ENCODE peak calls at places on chromosome 3, in nine cellular contexts. Q is RWPE1; J is WTC11; T is T-helper 2 cell; I is activated T-cell treated with anti-CD3 and anti-CD28 coated beads, Interleukin-2, amount 50 U/mL, for 24 hours; R is NCI-H510A; C is endothelial cell; G is activated naive CD4-positive, alpha-beta T cell; E is midbrain. F is an unnamed sample.

GRCh38 chr3:84547971-84548970 is 410.5 kb upstream of the CADM2 start:
- DNase-seq in Q (peak), J (peak), T (peak), I (no peak), R (no peak), C (peak), G (no peak), E (peak), F (peak)

GRCh38 chr3:159669024-159669476 is 319.6 kb upstream of the IL12A start:
- DNase-seq in Q (no peak), J (no peak), T (peak), I (no peak), R (no peak), C (no peak), G (no peak), E (no peak), F (no peak)

GRCh38 chr3:169241928-169242751 is 421.4 kb downstream of the MECOM start:
- DNase-seq in Q (peak), J (peak), T (no peak), I (no peak), R (no peak), C (peak), G (no peak), E (no peak), F (peak)

GRCh38 chr3:40078590-40078989 is 230.9 kb upstream of the EIF1B start:
- DNase-seq in Q (no peak), J (no peak), T (no peak), I (no peak), R (no peak), C (no peak), G (no peak), E (no peak), F (no peak)

GRCh38 chr3:105944721-105945120 is 75.9 kb upstream of the CBLB start:
- DNase-seq in Q (peak), J (no peak), T (no peak), I (no peak), R (no peak), C (no peak), G (no peak), E (no peak), F (no peak)

GRCh38 chr3:42732829-42733459 is 30.3 kb upstream of the HHATL start:
- DNase-seq in Q (no peak), J (no peak), T (no peak), I (no peak), R (no peak), C (peak), G (no peak), E (peak), F (peak)

GRCh38 chr3:172246107-172246870 is 202.0 kb downstream of the GHSR start:
- DNase-seq in Q (no peak), J (no peak), T (no peak), I (no peak), R (no peak), C (no peak), G (no peak), E (no peak), F (no peak)

GRCh38 chr3:154427685-154428291 is 2.2 kb downstream of the GPR149 start:
- DNase-seq in Q (no peak), J (peak), T (no peak), I (no peak), R (no peak), C (peak), G (no peak), E (no peak), F (no peak)

GRCh38 chr3:141373768-141374526 is 5.6 kb downstream of the ZBTB38 start:
- DNase-seq in Q (peak), J (no peak), T (no peak), I (no peak), R (no peak), C (no peak), G (no peak), E (no peak), F (no peak)

GRCh38 chr3:11373645-11374044 is 101.4 kb downstream of the ATG7 start:
- DNase-seq in Q (no peak), J (no peak), T (no peak), I (no peak), R (no peak), C (no peak), G (no peak), E (no peak), F (no peak)

GRCh38 chr3:180264479-180264878 is 227.7 kb upstream of the PEX5L start:
- DNase-seq in Q (no peak), J (no peak), T (no peak), I (no peak), R (no peak), C (no peak), G (no peak), E (no peak), F (no peak)

GRCh38 chr3:100634493-100635272 is 25.3 kb downstream of the ADGRG7 start:
- DNase-seq in Q (peak), J (no peak), T (peak), I (peak), R (no peak), C (peak), G (no peak), E (no peak), F (no peak)

GRCh38 chr3:196193738-196194541 is 17.3 kb downstream of the ZDHHC19 start:
- DNase-seq in Q (no peak), J (no peak), T (no peak), I (no peak), R (no peak), C (no peak), G (no peak), E (no peak), F (no peak)

GRCh38 chr3:61985020-61985419 is 388.3 kb downstream of the FEZF2 start:
- DNase-seq in Q (peak), J (no peak), T (peak), I (no peak), R (no peak), C (no peak), G (no peak), E (no peak), F (no peak)

GRCh38 chr3:119301001-119301400 is 6.8 kb downstream of the ARHGAP31 start:
- DNase-seq in Q (no peak), J (no peak), T (no peak), I (no peak), R (no peak), C (no peak), G (no peak), E (peak), F (peak)

GRCh38 chr3:42159706-42160472 is 68.7 kb downstream of the TRAK1 start:
- DNase-seq in Q (peak), J (peak), T (peak), I (peak), R (peak), C (peak), G (no peak), E (no peak), F (no peak)

GRCh38 chr3:129162729-129163579 is 2.1 kb upstream of the ISY1 start:
- DNase-seq in Q (no peak), J (no peak), T (no peak), I (no peak), R (no peak), C (no peak), G (no peak), E (no peak), F (no peak)

GRCh38 chr3:23762214-23763039 is 43.3 kb upstream of the UBE2E1 start:
- DNase-seq in Q (no peak), J (no peak), T (peak), I (no peak), R (no peak), C (no peak), G (no peak), E (peak), F (no peak)

GRCh38 chr3:121883507-121883906 is 10.7 kb upstream of the SLC15A2 start:
- DNase-seq in Q (peak), J (no peak), T (peak), I (no peak), R (no peak), C (no peak), G (no peak), E (no peak), F (no peak)

F was measured in putamen.